ENCODE peak calls at places on chromosomes 2 and 18, in five cellular contexts. I, X, C, F and A are unnamed samples.

GRCh38 chr2:101253713-101254085 is 1.0 kb downstream of the CNOT11 start:
- DNase-seq in F (no peak), I (no peak), C (no peak), X (no peak), A (no peak)

GRCh38 chr2:177616731-177617130 is 224.2 kb downstream of the AGPS start:
- DNase-seq in X (no peak), I (no peak), C (no peak), F (no peak), A (no peak)

GRCh38 chr2:142286618-142287017 is 155.8 kb upstream of the LRP1B start:
- DNase-seq in I (no peak), F (no peak), X (no peak), C (peak), A (no peak)

GRCh38 chr2:119823734-119824334 is 64.1 kb downstream of the PTPN4 start:
- DNase-seq in C (no peak), X (no peak), F (no peak), I (no peak), A (no peak)

GRCh38 chr18:68391801-68392200 is 323.1 kb downstream of the TMX3 start:
- DNase-seq in I (no peak), C (no peak), F (no peak), X (no peak), A (no peak)

GRCh38 chr2:135494503-135494902 is 36.5 kb downstream of the ZRANB3 start:
- DNase-seq in X (no peak), C (no peak), I (no peak), F (no peak), A (no peak)

GRCh38 chr18:21991081-21991534 is 178.3 kb upstream of the GATA6 start:
- DNase-seq in I (no peak), X (no peak), F (no peak), C (no peak), A (no peak)

GRCh38 chr2:231716641-231717280 is 8.4 kb downstream of the PTMA start:
- DNase-seq in I (no peak), X (no peak), C (no peak), F (peak), A (no peak)

GRCh38 chr2:224155896-224156295 is 116.8 kb upstream of the SERPINE2 start:
- DNase-seq in C (no peak), I (no peak), F (no peak), X (no peak), A (no peak)

GRCh38 chr2:186827426-186827825 is 21.5 kb downstream of the ZSWIM2 start:
- DNase-seq in F (no peak), I (no peak), X (no peak), C (no peak), A (no peak)

GRCh38 chr2:102806250-102806837 is 44.5 kb downstream of the TMEM182 start:
- DNase-seq in C (peak), I (no peak), X (peak), F (peak), A (peak)

GRCh38 chr18:79395308-79395640 is 456 bp upstream of the NFATC1 start:
- DNase-seq in C (no peak), I (no peak), X (no peak), F (no peak), A (no peak)

GRCh38 chr2:9763356-9764152 is 79.7 kb upstream of the TAF1B start:
- DNase-seq in C (no peak), X (peak), F (no peak), I (peak), A (no peak)

GRCh38 chr2:26203906-26204305 is 31.0 kb downstream of the GAREM2 start:
- DNase-seq in X (no peak), F (peak), C (no peak), I (no peak), A (no peak)

GRCh38 chr2:95379616-95379925 is 22.9 kb upstream of the FAHD2A start:
- DNase-seq in I (peak), F (no peak), C (no peak), X (peak), A (no peak)

GRCh38 chr2:191150121-191150450 is 708 bp downstream of the STAT4 start:
- DNase-seq in F (no peak), X (no peak), C (no peak), I (no peak), A (no peak)

GRCh38 chr2:157430266-157430665 is 13.6 kb downstream of the CYTIP start:
- DNase-seq in C (no peak), I (no peak), F (no peak), X (no peak), A (no peak)

GRCh38 chr2:53252115-53252514 is 515.5 kb upstream of the CHAC2 start:
- DNase-seq in X (no peak), I (no peak), F (no peak), C (no peak), A (no peak)

GRCh38 chr18:5476961-5477800 is 66.6 kb downstream of the EPB41L3 start:
- DNase-seq in I (no peak), C (no peak), F (no peak), X (no peak), A (no peak)

GRCh38 chr2:127154985-127155650 is 48.2 kb upstream of the BIN1 start:
- DNase-seq in X (no peak), I (no peak), F (peak), C (no peak), A (no peak)

GRCh38 chr18:29154196-29154757 is 977.3 kb upstream of the CDH2 start:
- DNase-seq in F (no peak), I (no peak), X (no peak), C (no peak), A (no peak)

GRCh38 chr18:73774836-73775509 is 372.7 kb downstream of the FBXO15 start:
- DNase-seq in I (no peak), X (no peak), C (no peak), F (no peak), A (peak)
- TF ChIP-seq CTCF in I (no peak), X (no peak), C (no peak), F (no peak), A (peak)

GRCh38 chr18:23356416-23356815 is 96.7 kb upstream of the RIOK3 start:
- DNase-seq in F (no peak), I (no peak), C (no peak), X (no peak), A (no peak)
- TF ChIP-seq POLR2AphosphoS5 in F (no peak), I (no peak), C (no peak), X (no peak), A (no peak)

GRCh38 chr2:154623819-154624218 is 74.7 kb upstream of the KCNJ3 start:
- DNase-seq in F (no peak), C (peak), X (no peak), I (no peak), A (peak)
- TF ChIP-seq CTCF in F (no peak), C (peak), X (peak), I (no peak), A (peak)

DNA sequence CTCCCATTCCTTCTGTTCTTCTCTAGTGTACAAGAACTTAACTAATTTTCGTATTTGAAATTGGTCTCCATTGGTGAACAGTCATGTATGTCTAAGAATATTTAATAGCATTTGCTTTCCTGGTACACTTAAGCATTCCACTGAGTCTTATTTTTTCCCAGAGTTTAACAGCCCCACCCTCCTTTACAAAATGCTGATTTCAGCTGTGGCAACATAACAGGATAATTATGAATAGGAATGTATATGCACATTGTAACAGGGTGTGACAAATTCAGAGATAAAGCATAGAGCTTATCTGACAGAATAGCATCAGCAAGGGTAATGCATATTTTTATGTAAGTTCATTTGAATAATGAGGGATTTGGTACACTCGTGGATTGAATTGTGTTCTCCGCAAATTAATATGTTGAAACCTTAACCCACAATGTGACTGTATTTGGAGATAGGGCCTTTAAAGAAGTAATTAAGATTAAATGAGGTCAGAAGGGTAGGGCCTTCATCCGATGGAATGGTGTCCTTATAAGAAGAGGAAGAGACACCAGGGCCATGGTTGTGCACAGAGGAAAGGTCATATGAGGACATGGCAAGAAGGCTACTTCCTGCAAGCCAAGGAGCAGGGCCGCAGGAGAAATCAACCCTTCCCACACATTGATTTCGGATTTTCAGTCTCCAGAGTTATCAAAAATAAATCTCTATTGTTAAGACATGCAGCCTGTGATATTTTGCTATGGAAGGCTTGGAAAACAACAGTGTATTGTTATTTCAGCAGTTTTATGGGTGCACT is 439.7 kb upstream of the CDH20 start:
- DNase-seq in I (no peak), C (no peak), X (no peak), F (no peak), A (no peak)
- TF ChIP-seq POLR2AphosphoS5 in I (no peak), C (no peak), X (no peak), F (no peak), A (no peak)

DNA sequence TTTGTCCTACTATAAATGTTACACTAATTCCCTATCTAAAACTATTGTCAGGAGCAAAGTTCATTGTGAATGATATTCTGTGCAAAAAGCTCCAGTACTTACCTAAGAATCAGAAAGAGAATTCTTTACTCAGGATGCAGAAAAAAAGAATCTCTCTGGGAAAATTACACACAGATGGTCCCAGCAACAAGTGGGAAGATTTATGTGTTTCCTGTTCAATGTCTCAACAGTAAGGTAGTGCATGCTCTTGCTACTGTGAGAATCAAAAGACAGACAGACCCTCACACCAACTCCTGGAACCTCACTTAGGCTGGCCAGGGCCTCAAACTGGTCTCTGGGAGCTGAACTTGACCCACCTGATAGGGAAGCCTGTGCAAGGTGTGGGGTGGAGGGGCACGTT is 11.2 kb upstream of the NAPG start:
- DNase-seq in C (no peak), F (no peak), X (no peak), I (no peak), A (no peak)
- TF ChIP-seq CTCF in C (no peak), F (no peak), X (no peak), I (no peak), A (no peak)

DNA sequence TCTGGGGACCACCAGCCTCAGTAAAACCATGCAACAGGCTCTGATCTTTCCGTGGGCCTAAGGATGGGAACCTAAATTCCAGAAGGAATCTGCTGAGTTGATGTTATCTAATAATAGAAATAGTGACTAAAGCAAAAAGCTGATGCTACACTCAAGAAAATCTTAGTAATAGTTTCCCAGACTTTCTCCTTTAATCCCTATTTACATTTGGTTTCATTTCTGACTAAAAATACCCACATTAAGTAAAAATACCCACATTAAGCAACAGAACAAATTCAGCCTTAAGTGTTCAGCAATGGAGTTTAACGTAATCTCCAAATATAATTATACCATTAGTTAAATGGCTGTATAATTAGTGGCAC is 50.3 kb downstream of the CCBE1 start:
- DNase-seq in C (no peak), F (no peak), I (no peak), X (no peak), A (no peak)
- TF ChIP-seq POLR2AphosphoS5 in C (no peak), F (no peak), I (no peak), X (no peak), A (no peak)